ENCODE peak calls at places on chromosomes 16 and 17, in ten cellular contexts. A is sigmoid colon, T is prostate gland, Q is endothelial cell of umbilical vein, U is GM23338, Z is SK-N-MC, C is Panc1, K is HCT116, L is GM12878, Y is SK-N-SH. I is an unnamed sample. For H3K36me3, the result is how much of the 10 kb centered on the place peaks cover.

GRCh38 chr17:71180801-71181385 is 939.9 kb upstream of the SOX9 start:
- DNase-seq in A (peak), K (no peak), Z (no peak), C (no peak), L (no peak), Q (no peak), U (no peak), T (peak), Y (peak), I (no peak)

GRCh38 chr17:67194134-67194533 is 50.9 kb downstream of the HELZ start:
- DNase-seq in A (no peak), L (no peak), K (no peak), U (peak), Q (peak), T (no peak), Y (no peak), Z (no peak), C (no peak), I (no peak)

GRCh38 chr16:11613381-11614303 is 26.9 kb upstream of the LITAF start:
- DNase-seq in U (no peak), Y (no peak), A (peak), Q (no peak), L (no peak), T (no peak), K (no peak), Z (no peak), C (no peak), I (no peak)

GRCh38 chr17:50183439-50184001 is 17.7 kb downstream of the SGCA start:
- DNase-seq in A (no peak), K (no peak), T (no peak), Z (no peak), Q (no peak), L (no peak), Y (no peak), C (no peak), U (no peak), I (no peak)

GRCh38 chr17:60102632-60103047 is 23.9 kb upstream of the HEATR6 start:
- DNase-seq in L (no peak), C (no peak), Z (no peak), U (no peak), T (peak), A (no peak), K (no peak), Q (peak), Y (no peak), I (no peak)

GRCh38 chr17:64291268-64291851 is 28.3 kb upstream of the TEX2 start:
- DNase-seq in Y (no peak), Q (no peak), L (no peak), T (no peak), K (no peak), Z (peak), U (peak), C (no peak), A (no peak), I (no peak)

GRCh38 chr17:61143026-61143425 is 256.6 kb upstream of the TBX2 start:
- DNase-seq in Y (no peak), A (no peak), U (no peak), Z (no peak), Q (no peak), K (no peak), T (no peak), L (no peak), C (no peak), I (no peak)

GRCh38 chr17:39186481-39187002 is 10.9 kb downstream of the CACNB1 start:
- DNase-seq in Z (no peak), A (no peak), Q (no peak), U (no peak), C (no peak), Y (no peak), K (no peak), L (no peak), T (no peak), I (no peak)

GRCh38 chr16:57988929-57989328 is 11.5 kb downstream of the ZNF319 start:
- DNase-seq in C (no peak), Y (no peak), U (no peak), Z (no peak), Q (no peak), T (peak), K (no peak), L (no peak), A (peak), I (no peak)

GRCh38 chr16:83912152-83912948 is 13.4 kb downstream of the MLYCD start:
- DNase-seq in L (no peak), Y (no peak), C (no peak), A (peak), T (no peak), Z (no peak), U (no peak), K (no peak), Q (no peak), I (no peak)

GRCh38 chr16:14097182-14097951 is 26.2 kb downstream of the MRTFB start:
- DNase-seq in L (no peak), U (no peak), C (no peak), K (peak), Z (no peak), A (no peak), Q (no peak), Y (no peak), T (peak), I (no peak)

GRCh38 chr17:50087246-50087911 is 7.8 kb upstream of the PDK2 start:
- DNase-seq in Y (peak), U (peak), Z (no peak), C (no peak), T (peak), L (no peak), A (peak), K (peak), Q (peak), I (no peak)

GRCh38 chr17:5705081-5705875 is 121.0 kb upstream of the NLRP1 start:
- DNase-seq in U (peak), T (no peak), C (no peak), L (no peak), A (no peak), Q (peak), Y (peak), Z (no peak), K (no peak), I (no peak)

GRCh38 chr16:84175351-84176081 is 11.3 kb downstream of the TAF1C start:
- DNase-seq in Y (peak), K (no peak), T (peak), U (peak), C (peak), Q (peak), Z (no peak), A (no peak), L (peak), I (no peak)

GRCh38 chr17:17681744-17682292 is 560 bp downstream of the RAI1 start:
- DNase-seq in Y (peak), U (no peak), L (no peak), Q (no peak), A (peak), T (peak), K (no peak), Z (no peak), C (no peak), I (no peak)

GRCh38 chr17:59439261-59439660 is 107.8 kb downstream of the YPEL2 start:
- DNase-seq in T (no peak), Z (no peak), L (no peak), A (no peak), U (peak), Q (peak), C (no peak), Y (no peak), K (no peak), I (no peak)

GRCh38 chr17:72421128-72422092 is 300.6 kb downstream of the SOX9 start:
- DNase-seq in A (no peak), U (no peak), Q (peak), T (peak), Z (no peak), L (peak), Y (no peak), K (peak), C (peak), I (no peak)

GRCh38 chr17:49548051-49548505 is 27.6 kb upstream of the NXPH3 start:
- DNase-seq in U (no peak), T (no peak), K (no peak), L (no peak), Q (no peak), Y (peak), A (no peak), C (no peak), Z (no peak), I (no peak)

GRCh38 chr17:44557653-44558285 is 485 bp downstream of the FZD2 start:
- DNase-seq in Q (peak), T (no peak), C (no peak), A (peak), K (no peak), L (no peak), U (peak), Y (peak), Z (no peak), I (no peak)

GRCh38 chr16:84821179-84821578 is 1.4 kb downstream of the CRISPLD2 start:
- DNase-seq in U (no peak), Y (no peak), K (no peak), C (no peak), A (peak), L (no peak), T (no peak), Z (no peak), Q (no peak), I (no peak)

GRCh38 chr17:50363217-50364060 is 9.5 kb downstream of the MRPL27 start:
- DNase-seq in L (no peak), Y (peak), A (peak), Z (no peak), Q (peak), C (no peak), K (no peak), T (no peak), U (peak), I (no peak)

GRCh38 chr17:21034350-21035235 is 8.2 kb downstream of the USP22 start:
- DNase-seq in C (no peak), Y (no peak), L (peak), Q (no peak), A (no peak), U (peak), T (no peak), Z (no peak), K (no peak), I (no peak)

GRCh38 chr17:77637807-77638182 is 320.7 kb upstream of the TNRC6C start:
- DNase-seq in U (peak), Z (no peak), L (no peak), C (no peak), Y (peak), A (no peak), Q (no peak), T (no peak), K (no peak), I (no peak)

GRCh38 chr16:24206926-24207325 is 49.2 kb upstream of the CACNG3 start:
- DNase-seq in U (no peak), Y (no peak), Q (no peak), T (no peak), Z (no peak), L (no peak), K (no peak), A (no peak), C (no peak), I (no peak)

GRCh38 chr17:35011671-35012216 is 31.4 kb downstream of the LIG3 start:
- DNase-seq in L (no peak), U (no peak), T (no peak), Q (no peak), C (no peak), Z (no peak), K (no peak), Y (no peak), A (no peak), I (no peak)

GRCh38 chr17:29563816-29564215 is 3.0 kb downstream of the ABHD15 start:
- DNase-seq in Z (no peak), A (no peak), Y (no peak), T (no peak), U (no peak), K (no peak), L (no peak), C (no peak), Q (no peak), I (no peak)

GRCh38 chr17:43438626-43439529 is 40.1 kb downstream of the ARL4D start:
- DNase-seq in U (peak), T (no peak), K (no peak), Z (no peak), L (no peak), A (no peak), Q (no peak), C (no peak), Y (no peak), I (no peak)

GRCh38 chr17:40909755-40910154 is 24.7 kb upstream of the KRT20 start:
- DNase-seq in K (no peak), Q (no peak), L (no peak), Y (no peak), Z (no peak), C (no peak), A (no peak), U (no peak), T (peak), I (no peak)

GRCh38 chr17:77437017-77437416 is 296.2 kb downstream of the SEC14L1 start:
- DNase-seq in T (no peak), L (no peak), A (peak), U (no peak), Z (peak), C (no peak), K (no peak), Y (peak), Q (no peak), I (no peak)

DNA sequence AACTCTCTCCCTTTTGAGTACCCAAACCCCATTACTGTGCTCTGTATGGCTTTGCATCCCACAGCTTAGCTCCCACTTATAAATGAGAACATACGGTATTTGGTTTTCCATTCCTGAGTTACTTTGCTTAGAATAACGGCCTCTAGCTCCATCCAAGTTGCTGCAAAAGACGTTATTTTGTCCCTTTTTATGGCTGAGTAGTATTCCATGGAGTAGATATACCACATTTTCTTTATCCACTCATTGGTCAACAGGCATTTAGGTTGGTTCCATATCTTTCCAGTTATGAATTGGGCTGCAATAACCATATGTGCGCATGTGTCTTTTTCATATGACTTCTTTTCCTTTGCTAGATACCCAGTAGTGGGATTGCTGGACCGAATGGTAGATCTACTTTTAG is 19.9 kb upstream of the SYT17 start:
- DNase-seq in Q (no peak), A (no peak), Z (no peak), C (no peak), U (no peak), L (no peak), T (no peak), Y (no peak), K (no peak), I (no peak)
- TF ChIP-seq POLR2AphosphoS5 in Q (no peak), A (no peak), Z (no peak), C (no peak), U (no peak), L (no peak), T (no peak), Y (no peak), K (no peak), I (no peak)

DNA sequence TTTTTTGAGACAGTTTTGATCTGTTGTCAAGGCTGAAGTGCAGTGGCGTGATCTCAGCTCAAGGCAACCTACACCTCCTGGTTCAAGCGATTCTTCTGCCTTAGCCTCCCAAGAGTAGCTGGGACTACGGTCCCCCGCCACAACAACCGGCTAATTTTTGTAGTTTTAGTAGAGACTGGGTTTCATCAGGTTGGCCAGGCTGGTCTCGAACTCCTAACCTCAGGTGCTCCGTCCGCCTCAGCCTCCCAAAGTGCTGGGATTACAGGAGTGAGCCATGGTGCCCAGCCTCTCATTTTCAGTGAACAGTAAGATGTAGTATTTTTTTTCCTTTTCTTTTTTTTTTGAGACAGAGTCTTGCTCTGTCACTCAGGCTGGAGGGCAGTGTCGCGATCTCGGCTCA is 7.8 kb downstream of the SUMO2 start:
- DNase-seq in Z (no peak), A (no peak), K (no peak), C (no peak), Q (no peak), T (no peak), U (no peak), L (no peak), Y (no peak), I (no peak)
- H3K36me3 ChIP-seq in Z (half or more), A (under half), K (half or more), C (under half), Q (under half), T (under half), U (half or more), L (under half), Y (under half), I (under half)

GRCh38 chr17:78883533-78884131 is 19.4 kb downstream of the CEP295NL start:
- DNase-seq in Y (peak), L (no peak), Q (peak), Z (no peak), A (peak), C (peak), U (peak), K (peak), T (peak), I (peak)
- TF ChIP-seq POLR2AphosphoS5 in Y (peak), L (no peak), Q (peak), Z (no peak), A (peak), C (no peak), U (no peak), K (no peak), T (peak), I (peak)

GRCh38 chr17:55442462-55442861 is 20.8 kb upstream of the MMD start:
- DNase-seq in K (no peak), A (no peak), L (no peak), Z (no peak), Q (no peak), C (no peak), T (no peak), U (no peak), Y (no peak), I (no peak)
- H3K36me3 ChIP-seq in K (under half), A (under half), L (under half), Z (under half), Q (under half), C (under half), T (under half), U (under half), Y (under half), I (under half)

I was measured in esophagus muscularis mucosa.